ENCODE peak calls at places on chromosomes 5 and 9, in five cellular contexts. P is GM12878, Y is K562, Z is HCT116, X is H1. I is an unnamed sample.
A peak's percentile ranks its signal among the peaks of the same experiment; 100 is the strongest.

GRCh38 chr9:127876764-127877562 is 512 bp downstream of the AK1 start:
- DNase-seq in P (no peak), Y (no peak), X (peak; percentile 61), Z (no peak), I (no peak)

GRCh38 chr5:131377785-131378325 is 114.0 kb downstream of the CDC42SE2 start:
- DNase-seq in Y (no peak), P (no peak), X (no peak), Z (no peak), I (no peak)

GRCh38 chr5:120465281-120465961 is 1.3 kb downstream of the PRR16 start:
- DNase-seq in Z (no peak), X (peak; percentile 78), Y (peak; percentile 16), P (no peak), I (no peak)

GRCh38 chr5:31639488-31640011 is 619 bp downstream of the PDZD2 start:
- DNase-seq in Y (no peak), X (peak; percentile 73), P (no peak), Z (no peak), I (no peak)

GRCh38 chr9:129524848-129525345 is 96.0 kb downstream of the C9orf50 start:
- DNase-seq in Z (no peak), Y (no peak), P (no peak), X (no peak), I (peak; percentile 29)

GRCh38 chr9:106324071-106324470 is 538.9 kb upstream of the ZNF462 start:
- DNase-seq in Y (no peak), Z (no peak), X (no peak), P (no peak), I (no peak)

GRCh38 chr9:3180696-3181048 is 336.8 kb upstream of the PUM3 start:
- DNase-seq in Y (no peak), P (no peak), Z (no peak), X (no peak), I (no peak)

GRCh38 chr5:129905467-129906176 is 1.4 kb downstream of the CHSY3 start:
- DNase-seq in P (no peak), Y (no peak), Z (no peak), X (peak; percentile 65), I (no peak)

GRCh38 chr9:8857330-8858249 is 1058.0 kb upstream of the DMAC1 start:
- DNase-seq in Y (no peak), P (no peak), Z (no peak), X (peak; percentile 83), I (no peak)

GRCh38 chr9:127972316-127972871 is 8.4 kb downstream of the EEIG1 start:
- DNase-seq in X (no peak), Z (no peak), Y (no peak), P (no peak), I (no peak)

GRCh38 chr5:157324237-157324636 is 58.3 kb downstream of the CYFIP2 start:
- DNase-seq in Y (peak; percentile 40), X (peak; percentile 77), P (no peak), Z (no peak), I (no peak)

GRCh38 chr9:29208670-29209069 is 1635.4 kb upstream of the C9orf72 start:
- DNase-seq in Z (no peak), P (no peak), X (no peak), Y (no peak), I (no peak)

GRCh38 chr9:78298046-78298511 is 1.2 kb downstream of the PSAT1 start:
- DNase-seq in P (no peak), X (peak; percentile 45), Y (peak; percentile 56), Z (no peak), I (peak; percentile 28)

GRCh38 chr9:128201441-128202369 is 1.5 kb upstream of the DNM1 start:
- DNase-seq in X (no peak), Z (no peak), Y (no peak), P (no peak), I (peak; percentile 32)

GRCh38 chr9:108073823-108074222 is 584.3 kb upstream of the KLF4 start:
- DNase-seq in X (no peak), Z (no peak), P (no peak), Y (no peak), I (no peak)

GRCh38 chr9:16519001-16519400 is 351.5 kb downstream of the BNC2 start:
- DNase-seq in Z (no peak), P (no peak), X (no peak), Y (no peak), I (no peak)

GRCh38 chr9:87442451-87442850 is 55.2 kb upstream of the DAPK1 start:
- DNase-seq in Y (no peak), P (no peak), X (no peak), Z (no peak), I (peak; percentile 14)

GRCh38 chr5:5340206-5340729 is 82.2 kb upstream of the ICE1 start:
- DNase-seq in X (no peak), P (no peak), Z (peak; percentile 80), Y (peak; percentile 65), I (peak; percentile 73)

DNA sequence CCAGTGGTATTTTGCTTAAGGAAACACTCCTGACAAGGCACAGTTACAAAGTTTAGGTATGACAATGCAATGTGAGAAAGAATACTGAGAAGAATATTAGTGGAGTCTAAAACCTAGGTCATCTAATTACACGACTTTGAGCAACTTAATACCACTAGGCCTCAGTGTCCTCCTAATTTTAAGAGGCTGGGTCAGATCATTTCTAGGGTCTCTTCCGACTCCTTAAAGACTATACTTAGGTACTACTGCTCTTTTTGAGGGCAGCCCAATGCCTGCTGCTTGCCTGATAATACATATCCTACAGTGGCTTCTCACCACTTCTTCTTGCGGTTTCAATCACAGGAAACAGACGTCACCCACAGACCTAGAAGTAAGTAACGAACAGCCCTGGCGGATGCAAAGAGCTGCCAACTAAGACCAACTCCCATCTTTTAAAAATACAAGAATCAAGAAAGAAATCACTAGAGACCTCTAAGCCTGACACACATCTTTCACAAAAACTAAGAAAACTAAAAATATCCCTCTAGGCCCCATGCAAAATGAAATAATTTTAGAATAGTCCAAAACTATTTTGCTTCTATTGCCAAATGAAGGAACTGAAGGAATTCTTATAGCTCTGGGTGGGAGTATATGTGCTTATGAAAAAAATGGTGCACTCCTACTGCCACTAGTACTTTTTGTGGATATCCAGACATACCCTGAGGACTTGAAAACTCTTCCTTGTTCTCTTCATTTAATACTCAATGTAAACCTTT is 13.1 kb downstream of the DIAPH1 start:
- DNase-seq in X (no peak), P (peak; percentile 87), Z (no peak), Y (peak; percentile 17), I (no peak)
- TF ChIP-seq SRF in X (no peak), P (no peak), Z (no peak), Y (no peak), I (no peak)

DNA sequence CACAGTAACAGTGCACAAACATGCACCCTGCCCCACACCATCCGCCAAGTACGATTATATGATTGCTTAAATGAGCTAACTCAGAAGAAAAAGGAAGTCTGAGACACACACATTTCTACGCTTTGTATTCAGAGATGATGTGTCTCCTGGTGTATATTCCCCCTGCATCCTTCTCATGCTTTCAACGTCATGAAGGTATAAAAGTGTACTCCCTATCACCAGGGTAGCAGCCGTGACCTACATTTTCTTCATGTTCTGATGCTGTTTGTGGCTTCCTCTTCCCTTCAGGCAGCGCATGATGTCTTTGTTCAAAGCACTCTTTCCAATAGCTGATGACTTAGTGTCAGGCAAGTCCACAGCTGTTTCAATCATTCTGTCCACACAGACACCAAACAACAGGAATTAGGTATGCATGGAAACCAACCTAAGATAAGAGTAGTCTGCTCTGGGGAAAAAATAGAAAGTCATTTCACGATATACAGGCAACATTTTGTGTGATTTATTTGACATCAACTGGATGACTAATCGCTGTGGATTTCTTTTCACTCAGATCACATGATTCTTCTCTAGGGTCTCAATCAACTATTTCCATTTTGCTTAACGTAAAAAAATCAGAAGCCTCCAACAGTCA is 269.4 kb upstream of the PTGER4 start:
- DNase-seq in Y (no peak), X (no peak), Z (no peak), P (no peak), I (no peak)
- TF ChIP-seq SRF in Y (no peak), X (no peak), Z (no peak), P (no peak), I (no peak)

GRCh38 chr5:39654715-39655114 is 229.9 kb upstream of the DAB2 start:
- DNase-seq in Y (no peak), X (no peak), P (no peak), Z (no peak), I (no peak)
- TF ChIP-seq SRF in Y (no peak), X (no peak), P (no peak), Z (no peak), I (no peak)

GRCh38 chr5:149990518-149991376 is 9.7 kb downstream of the TIGD6 start:
- DNase-seq in Y (peak; percentile 72), X (peak; percentile 65), Z (peak; percentile 64), P (peak; percentile 26), I (peak; percentile 76)
- TF ChIP-seq SRF in Y (no peak), X (no peak), Z (no peak), P (no peak), I (no peak)

GRCh38 chr5:78215972-78216371 is 78.5 kb downstream of the AP3B1 start:
- DNase-seq in Z (no peak), P (no peak), Y (no peak), X (no peak), I (no peak)
- TF ChIP-seq SRF in Z (no peak), P (no peak), Y (no peak), X (no peak), I (no peak)

GRCh38 chr5:7629559-7629958 is 221.4 kb downstream of the CFAP90 start:
- DNase-seq in Y (no peak), X (no peak), Z (no peak), P (no peak), I (no peak)
- TF ChIP-seq SRF in Y (no peak), X (no peak), Z (no peak), P (no peak), I (no peak)

DNA sequence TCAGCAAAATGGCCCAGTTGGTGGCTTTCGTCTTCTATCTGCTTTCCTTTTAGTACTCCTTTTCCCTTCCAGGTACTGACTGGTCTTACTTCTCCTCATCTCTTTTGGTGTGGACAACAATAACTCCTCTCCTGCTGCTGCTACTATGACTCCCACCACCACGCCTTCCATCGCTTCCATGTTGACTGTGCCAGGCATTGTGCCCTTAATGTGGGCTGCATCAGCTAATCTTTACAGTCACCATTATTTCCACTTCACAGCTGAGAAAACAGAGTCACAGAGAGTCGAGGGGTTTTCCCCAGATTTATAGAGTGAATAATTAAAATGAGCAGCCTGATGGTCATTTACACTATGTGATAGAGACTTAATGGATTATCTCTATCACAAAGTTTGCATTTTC is 184.9 kb upstream of the IL12B start:
- DNase-seq in Y (no peak), P (no peak), Z (no peak), X (no peak), I (no peak)
- TF ChIP-seq SRF in Y (no peak), P (no peak), Z (no peak), X (no peak), I (no peak)

I was measured in HepG2.